ENCODE peak calls at places on chromosomes 16 and 17, in nine cellular contexts. D, B, E, Y, T, K, Z, W and S are unnamed samples.

GRCh38 chr17:41748275-41748674 is 13.8 kb upstream of the HAP1 start:
- ATAC-seq in Y (no peak), B (no peak), W (no peak), Z (no peak), E (no peak), D (no peak), K (no peak), T (no peak), S (no peak)

GRCh38 chr16:23274968-23275367 is 27.1 kb upstream of the SCNN1B start:
- ATAC-seq in B (no peak), T (no peak), Z (no peak), Y (no peak), W (peak; percentile 82), K (peak; percentile 42), D (no peak), E (no peak), S (no peak)

GRCh38 chr17:77441130-77441920 is 300.6 kb downstream of the SEC14L1 start:
- ATAC-seq in D (no peak), T (no peak), Z (peak; percentile 21), Y (no peak), E (peak; percentile 47), B (peak; percentile 20), W (peak; percentile 38), K (no peak), S (no peak)

GRCh38 chr16:19005561-19006445 is 22.1 kb downstream of the TMC7 start:
- ATAC-seq in K (peak; percentile 82), Y (peak; percentile 37), E (no peak), D (peak; percentile 69), T (no peak), B (peak; percentile 62), Z (peak; percentile 27), W (peak; percentile 98), S (peak; percentile 66)

GRCh38 chr16:48244863-48245195 is 729 bp downstream of the LONP2 start:
- ATAC-seq in B (no peak), K (no peak), Y (peak; percentile 19), Z (no peak), W (peak; percentile 14), E (no peak), D (no peak), T (no peak), S (no peak)

GRCh38 chr16:48232459-48233040 is 11.6 kb upstream of the LONP2 start:
- ATAC-seq in W (peak; percentile 15), E (no peak), D (no peak), B (no peak), T (no peak), K (peak; percentile 61), Y (no peak), Z (no peak), S (no peak)

GRCh38 chr16:73888840-73889577 is 407.6 kb upstream of the PSMD7 start:
- ATAC-seq in B (no peak), D (peak; percentile 90), Z (no peak), W (no peak), Y (no peak), K (no peak), E (no peak), T (no peak), S (no peak)

GRCh38 chr16:47853635-47854034 is 302.2 kb downstream of the ABCC12 start:
- ATAC-seq in T (no peak), K (no peak), W (no peak), E (no peak), Y (no peak), B (no peak), D (no peak), Z (no peak), S (no peak)

GRCh38 chr16:3998793-3999478 is 117.3 kb downstream of the ADCY9 start:
- ATAC-seq in E (no peak), Y (peak; percentile 46), W (peak; percentile 26), B (peak; percentile 37), D (peak; percentile 31), Z (peak; percentile 50), K (no peak), T (no peak), S (peak; percentile 75)

GRCh38 chr17:7851438-7852261 is 3.2 kb upstream of the TMEM88 start:
- ATAC-seq in Z (peak; percentile 90), B (peak; percentile 92), T (peak; percentile 26), D (peak; percentile 57), Y (peak; percentile 89), W (peak; percentile 93), E (peak; percentile 84), K (peak; percentile 85), S (peak; percentile 81)

GRCh38 chr16:78995441-78995840 is 605.1 kb downstream of the MAF start:
- ATAC-seq in Y (no peak), Z (no peak), K (no peak), T (no peak), W (no peak), E (no peak), D (no peak), B (no peak), S (no peak)

GRCh38 chr17:80970762-80971703 is 20.6 kb upstream of the CHMP6 start:
- ATAC-seq in Z (no peak), E (no peak), B (no peak), W (no peak), D (no peak), T (no peak), Y (no peak), K (peak; percentile 6), S (no peak)

GRCh38 chr17:13003454-13003851 is 14.4 kb downstream of the ELAC2 start:
- ATAC-seq in D (no peak), W (peak; percentile 31), Y (peak; percentile 22), K (no peak), T (no peak), E (no peak), Z (peak; percentile 24), B (peak; percentile 36), S (peak; percentile 35)

GRCh38 chr16:49621240-49622083 is 234.4 kb downstream of the ZNF423 start:
- ATAC-seq in T (no peak), W (no peak), B (no peak), Y (peak; percentile 24), K (no peak), E (no peak), Z (no peak), D (no peak), S (no peak)

GRCh38 chr16:30724641-30725464 is 23.4 kb upstream of the PHKG2 start:
- ATAC-seq in B (peak; percentile 52), Y (no peak), E (no peak), Z (peak; percentile 49), D (peak; percentile 63), K (no peak), T (no peak), W (peak; percentile 82), S (peak; percentile 57)

GRCh38 chr17:18186271-18186982 is 2.8 kb downstream of the ALKBH5 start:
- ATAC-seq in Y (no peak), W (no peak), K (no peak), E (no peak), B (no peak), T (no peak), D (no peak), Z (no peak), S (no peak)

GRCh38 chr17:18187816-18188761 is 4.5 kb downstream of the ALKBH5 start:
- ATAC-seq in E (no peak), Z (no peak), K (peak; percentile 9), B (no peak), D (peak; percentile 27), T (no peak), Y (no peak), W (no peak), S (no peak)

GRCh38 chr17:18185832-18186231 is 2.2 kb downstream of the ALKBH5 start:
- ATAC-seq in Z (no peak), E (no peak), K (no peak), D (no peak), T (no peak), W (no peak), Y (no peak), B (no peak), S (no peak)

GRCh38 chr17:18185391-18185790 is 1.8 kb downstream of the ALKBH5 start:
- ATAC-seq in K (no peak), Z (no peak), D (no peak), W (no peak), Y (no peak), B (no peak), E (no peak), T (no peak), S (no peak)

GRCh38 chr17:18187226-18187625 is 3.6 kb downstream of the ALKBH5 start:
- ATAC-seq in T (no peak), K (no peak), B (no peak), W (no peak), D (no peak), Y (no peak), Z (no peak), E (no peak), S (no peak)
- H3K4me1 ChIP-seq in T (peaks cover 61% of the 10 kb centered on the region), K (peaks cover 39% of the 10 kb centered on the region), B (peaks cover 47% of the 10 kb centered on the region), W (peaks cover 54% of the 10 kb centered on the region), D (peaks cover 53% of the 10 kb centered on the region), Y (peaks cover 4% of the 10 kb centered on the region), Z (peaks cover 58% of the 10 kb centered on the region), E (peaks cover 72% of the 10 kb centered on the region), S (peaks cover 59% of the 10 kb centered on the region)

DNA sequence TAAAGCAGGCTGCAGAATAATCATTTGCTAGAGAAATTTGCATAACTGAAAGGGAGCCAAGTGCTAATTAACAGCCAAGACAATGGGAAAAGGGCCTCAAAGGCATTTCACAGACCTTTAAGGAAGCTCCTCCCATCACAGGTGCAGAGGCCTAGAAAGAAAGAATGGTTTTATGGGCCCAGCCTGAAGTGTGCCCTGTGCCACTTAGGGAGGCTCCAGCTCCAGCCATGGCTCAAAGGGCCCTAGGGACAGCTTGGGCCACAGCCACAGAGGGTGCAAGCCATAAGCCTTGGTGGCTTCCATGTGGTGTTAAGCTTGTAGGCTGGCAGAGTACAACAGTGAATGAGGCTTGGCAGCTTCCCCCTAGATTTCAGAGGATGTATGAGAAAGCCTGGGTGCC is 50.1 kb downstream of the RNF112 start:
- ATAC-seq in Y (no peak), E (no peak), W (peak; percentile 75), D (no peak), B (no peak), T (no peak), K (no peak), Z (no peak), S (no peak)
- H3K4me1 ChIP-seq in Y (no peaks in the 10 kb centered on the region), E (peaks cover 31% of the 10 kb centered on the region), W (peaks cover 31% of the 10 kb centered on the region), D (no peaks in the 10 kb centered on the region), B (no peaks in the 10 kb centered on the region), T (peaks cover 6% of the 10 kb centered on the region), K (no peaks in the 10 kb centered on the region), Z (peaks cover 6% of the 10 kb centered on the region), S (peaks cover 54% of the 10 kb centered on the region)

GRCh38 chr17:22707626-22708025 is 1015.3 kb downstream of the KCNJ18 start:
- ATAC-seq in E (no peak), B (no peak), Y (no peak), W (no peak), Z (no peak), D (no peak), T (no peak), K (no peak), S (no peak)
- H3K4me1 ChIP-seq in E (no peaks in the 10 kb centered on the region), B (no peaks in the 10 kb centered on the region), Y (no peaks in the 10 kb centered on the region), W (no peaks in the 10 kb centered on the region), Z (no peaks in the 10 kb centered on the region), D (no peaks in the 10 kb centered on the region), T (no peaks in the 10 kb centered on the region), K (no peaks in the 10 kb centered on the region), S (no peaks in the 10 kb centered on the region)

DNA sequence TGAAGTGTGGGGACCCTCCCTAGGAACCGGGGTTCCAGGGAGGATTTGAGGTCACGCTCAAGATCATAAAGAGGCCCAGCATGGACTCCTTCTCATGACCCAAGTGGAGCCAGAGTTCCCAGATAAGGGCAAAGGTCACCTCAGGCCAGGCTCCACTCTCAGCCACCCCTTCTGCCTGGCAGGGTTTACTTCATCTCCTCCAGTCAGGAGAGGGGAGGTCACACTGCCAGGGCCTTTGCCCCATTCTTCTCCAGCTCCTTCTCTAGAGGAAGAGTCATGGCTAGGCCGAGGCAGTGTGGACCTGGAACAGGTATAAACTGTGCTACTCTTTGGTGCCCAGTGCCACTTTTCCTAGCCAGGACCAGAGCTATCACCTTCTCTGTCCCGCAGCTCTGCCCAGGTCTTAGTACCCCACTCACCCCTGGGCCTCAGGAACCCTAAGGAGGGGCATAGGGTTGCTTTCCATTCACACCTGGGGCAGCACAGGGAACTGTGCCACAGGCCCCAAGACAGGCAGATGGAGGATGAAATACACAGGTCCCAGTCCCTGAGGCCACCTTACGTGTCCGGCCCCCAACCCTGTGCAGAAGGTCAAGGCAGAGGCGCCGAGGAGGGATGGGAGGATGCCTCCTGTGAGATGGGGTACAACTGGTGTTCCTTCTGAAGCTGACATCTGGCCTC is 877 bp upstream of the ACSF2 start:
- ATAC-seq in Y (no peak), E (no peak), Z (no peak), W (no peak), B (no peak), T (no peak), K (no peak), D (no peak), S (peak; percentile 2)
- H3K4me1 ChIP-seq in Y (no peaks in the 10 kb centered on the region), E (peaks cover 33% of the 10 kb centered on the region), Z (peaks cover 20% of the 10 kb centered on the region), W (peaks cover 47% of the 10 kb centered on the region), B (peaks cover 36% of the 10 kb centered on the region), T (peaks cover 16% of the 10 kb centered on the region), K (peaks cover 56% of the 10 kb centered on the region), D (peaks cover 10% of the 10 kb centered on the region), S (peaks cover 62% of the 10 kb centered on the region)